ENCODE peak calls at places on chromosome 21, in seven cellular contexts. H is sciatic nerve; F is hypothalamus; U is HCEC 1CT; I is hepatic stellate cell; X is activated CD8-positive, alpha-beta memory T cell treated with anti-CD3 and anti-CD28 coated beads, Interleukin-2, amount 50 U/mL, for 48 hours; O is Peyer's patch. E is an unnamed sample.

GRCh38 chr21:45496968-45497845 is 45.0 kb downstream of the SLC19A1 start:
- DNase-seq in H (peak; percentile 57), F (no peak), U (no peak), I (no peak), X (no peak), O (no peak), E (no peak)

GRCh38 chr21:38821959-38822682 is 16.4 kb downstream of the ETS2 start:
- DNase-seq in H (no peak), F (no peak), U (no peak), I (no peak), X (no peak), O (no peak), E (no peak)

GRCh38 chr21:42171091-42172053 is 47.6 kb upstream of the ABCG1 start:
- DNase-seq in H (no peak), F (peak; percentile 28), U (no peak), I (no peak), X (peak; percentile 46), O (peak; percentile 87), E (no peak)

GRCh38 chr21:25416669-25417068 is 190.6 kb downstream of the MRPL39 start:
- DNase-seq in H (no peak), F (no peak), U (no peak), I (no peak), X (no peak), O (no peak), E (no peak)

GRCh38 chr21:42495765-42496119 is 282 bp downstream of the RSPH1 start:
- DNase-seq in H (no peak), F (no peak), U (no peak), I (peak; percentile 43), X (no peak), O (peak; percentile 83), E (no peak)

GRCh38 chr21:44895859-44896258 is 22.4 kb upstream of the PTTG1IP start:
- DNase-seq in H (no peak), F (no peak), U (no peak), I (no peak), X (no peak), O (no peak), E (no peak)

GRCh38 chr21:45747802-45748445 is 104.4 kb downstream of the PCBP3 start:
- DNase-seq in H (no peak), F (no peak), U (peak; percentile 41), I (no peak), X (no peak), O (no peak), E (no peak)

GRCh38 chr21:37670883-37671282 is 245.4 kb downstream of the KCNJ6 start:
- DNase-seq in H (no peak), F (no peak), U (peak; percentile 77), I (peak; percentile 73), X (no peak), O (no peak), E (no peak)

GRCh38 chr21:42672699-42673458 is 19.5 kb downstream of the PDE9A start:
- DNase-seq in H (no peak), F (no peak), U (no peak), I (no peak), X (no peak), O (no peak), E (no peak)

GRCh38 chr21:45636921-45637646 is 6.4 kb upstream of the PCBP3 start:
- DNase-seq in H (no peak), F (no peak), U (no peak), I (no peak), X (no peak), O (no peak), E (no peak)

GRCh38 chr21:45781741-45782140 is 138.2 kb downstream of the PCBP3 start:
- DNase-seq in H (no peak), F (no peak), U (no peak), I (no peak), X (no peak), O (no peak), E (no peak)

GRCh38 chr21:44836666-44837471 is 19.0 kb upstream of the SUMO3 start:
- DNase-seq in H (peak; percentile 59), F (no peak), U (peak; percentile 32), I (peak; percentile 57), X (no peak), O (peak; percentile 56), E (no peak)

GRCh38 chr21:34154878-34155277 is 81.5 kb downstream of the MRPS6 start:
- DNase-seq in H (no peak), F (no peak), U (no peak), I (no peak), X (no peak), O (no peak), E (no peak)

GRCh38 chr21:45892156-45892919 is 89.2 kb upstream of the COL6A1 start:
- DNase-seq in H (no peak), F (no peak), U (no peak), I (no peak), X (no peak), O (peak; percentile 65), E (no peak)

GRCh38 chr21:42225571-42226155 is 6.7 kb downstream of the ABCG1 start:
- DNase-seq in H (peak; percentile 22), F (no peak), U (no peak), I (no peak), X (peak; percentile 28), O (peak; percentile 31), E (no peak)

GRCh38 chr21:16285646-16286223 is 556.0 kb downstream of the USP25 start:
- DNase-seq in H (no peak), F (no peak), U (no peak), I (no peak), X (no peak), O (no peak), E (no peak)

GRCh38 chr21:15754640-15755039 is 24.9 kb downstream of the USP25 start:
- DNase-seq in H (no peak), F (no peak), U (peak; percentile 67), I (no peak), X (no peak), O (no peak), E (no peak)

E was measured in progenitor cell of endocrine pancreas.